ENCODE peak calls at places on chromosomes 4 and X, in four cellular contexts. S is COR-L47, U is posterior cingulate gyrus, Z is right lobe of liver. B is an unnamed sample.

GRCh38 chr4:25759101-25759500 is 103.5 kb downstream of the SLC34A2 start:
- DNase-seq in S (no peak), U (no peak), Z (no peak), B (no peak)

GRCh38 chrX:20228245-20228644 is 38.5 kb downstream of the RPS6KA3 start:
- DNase-seq in S (no peak), U (no peak), Z (no peak), B (no peak)

GRCh38 chrX:72572248-72573157 is at the start of gene HDAC8:
- DNase-seq in S (peak), U (peak), Z (peak), B (peak)

GRCh38 chrX:152959626-152960025 is 34.3 kb downstream of the PNMA5 start:
- DNase-seq in S (no peak), U (no peak), Z (no peak), B (no peak)

GRCh38 chrX:150813922-150814321 is 84.5 kb downstream of the CD99L2 start:
- DNase-seq in S (no peak), U (no peak), Z (no peak), B (no peak)

GRCh38 chrX:153972368-153973126 is at the start of gene TMEM187:
- DNase-seq in S (peak), U (peak), Z (peak), B (peak)

GRCh38 chr4:168499241-168499640 is 2.4 kb downstream of the PALLD start:
- DNase-seq in S (no peak), U (no peak), Z (no peak), B (no peak)

GRCh38 chr4:152485726-152486276 is 50.1 kb downstream of the FBXW7 start:
- DNase-seq in S (no peak), U (no peak), Z (no peak), B (no peak)

GRCh38 chr4:112109455-112110425 is 35.5 kb upstream of the FAM241A start:
- DNase-seq in S (no peak), U (no peak), Z (no peak), B (no peak)

GRCh38 chr4:27048350-27049100 is 187.9 kb downstream of the STIM2 start:
- DNase-seq in S (peak), U (no peak), Z (no peak), B (no peak)

GRCh38 chr4:52657630-52658501 is 1.2 kb downstream of the USP46 start:
- DNase-seq in S (no peak), U (peak), Z (no peak), B (no peak)

GRCh38 chrX:47507204-47507878 is 24.3 kb upstream of the ZNF41 start:
- DNase-seq in S (no peak), U (no peak), Z (no peak), B (no peak)

GRCh38 chr4:173793937-173794510 is 264.0 kb upstream of the HAND2 start:
- DNase-seq in S (no peak), U (no peak), Z (no peak), B (no peak)

GRCh38 chr4:186234367-186234766 is 7.1 kb downstream of the KLKB1 start:
- DNase-seq in S (no peak), U (no peak), Z (no peak), B (no peak)

GRCh38 chr4:26020083-26020668 is 106.2 kb downstream of the SMIM20 start:
- DNase-seq in S (no peak), U (no peak), Z (no peak), B (no peak)

GRCh38 chrX:25968920-25969319 is 169.2 kb upstream of the MAGEB18 start:
- DNase-seq in S (no peak), U (no peak), Z (no peak), B (no peak)

GRCh38 chr4:30718021-30718888 is 1.9 kb upstream of the PCDH7 start:
- DNase-seq in S (peak), U (peak), Z (peak), B (no peak)

GRCh38 chr4:37639551-37640293 is 46.5 kb downstream of the RELL1 start:
- DNase-seq in S (no peak), U (no peak), Z (no peak), B (no peak)

GRCh38 chr4:102606261-102606660 is 105.1 kb downstream of the NFKB1 start:
- DNase-seq in S (no peak), U (no peak), Z (no peak), B (no peak)

GRCh38 chr4:151887151-151887815 is 126.5 kb upstream of the GATB start:
- DNase-seq in S (no peak), U (no peak), Z (no peak), B (no peak)

GRCh38 chr4:28523791-28524190 is 1663.2 kb downstream of the STIM2 start:
- DNase-seq in S (peak), U (no peak), Z (no peak), B (no peak)

GRCh38 chrX:27354021-27354420 is 109.1 kb downstream of the PPP4R3C start:
- DNase-seq in S (no peak), U (no peak), Z (no peak), B (no peak)

GRCh38 chrX:291411-291901 is 10.3 kb downstream of the PLCXD1 start:
- DNase-seq in S (no peak), U (no peak), Z (peak), B (peak)

GRCh38 chr4:1559896-1560650 is 124.0 kb downstream of the FAM53A start:
- DNase-seq in S (no peak), U (no peak), Z (no peak), B (no peak)

GRCh38 chr4:173494013-173494970 is 35.7 kb downstream of the HAND2 start:
- DNase-seq in S (peak), U (peak), Z (peak), B (peak)

GRCh38 chr4:2962099-2962455 is 1.1 kb downstream of the NOP14 start:
- DNase-seq in S (no peak), U (no peak), Z (no peak), B (no peak)

GRCh38 chrX:360496-361150 is 26.1 kb downstream of the PPP2R3B start:
- DNase-seq in S (no peak), U (no peak), Z (no peak), B (no peak)

GRCh38 chrX:46676399-46677351 is 82.2 kb downstream of the SLC9A7 start:
- DNase-seq in S (no peak), U (no peak), Z (no peak), B (no peak)

GRCh38 chr4:123846627-123847026 is 450.0 kb downstream of the SPRY1 start:
- DNase-seq in S (no peak), U (no peak), Z (no peak), B (no peak)

GRCh38 chrX:150200820-150201287 is 162.3 kb upstream of the MAMLD1 start:
- DNase-seq in S (no peak), U (peak), Z (no peak), B (peak)

GRCh38 chr4:95165926-95166524 is 382.7 kb downstream of the UNC5C start:
- DNase-seq in S (peak), U (no peak), Z (no peak), B (no peak)